ENCODE peak calls at places on chromosomes 1 and 21, in six cellular contexts. V is fibroblast of the aortic adventitia, R is lower leg skin, T is GM06990, M is ascending aorta, G is astrocyte of the spinal cord. I is an unnamed sample.

GRCh38 chr1:164735315-164736052 is 176.5 kb downstream of the PBX1 start:
- DNase-seq in R (no peak), T (no peak), M (no peak), V (peak; percentile 61), G (peak; percentile 67), I (no peak)

GRCh38 chr21:29812947-29813346 is 126.8 kb downstream of the GRIK1 start:
- DNase-seq in M (no peak), G (no peak), R (no peak), T (no peak), V (no peak), I (no peak)

GRCh38 chr1:246187834-246188372 is 319.2 kb downstream of the SMYD3 start:
- DNase-seq in R (no peak), V (no peak), T (no peak), G (no peak), M (no peak), I (no peak)

GRCh38 chr1:234925440-234926251 is 203.0 kb downstream of the TOMM20 start:
- DNase-seq in R (peak; percentile 70), V (peak; percentile 98), M (peak; percentile 81), T (no peak), G (peak; percentile 99), I (no peak)

GRCh38 chr1:119404736-119405135 is 10.2 kb upstream of the HSD3B2 start:
- DNase-seq in M (no peak), R (no peak), G (no peak), T (no peak), V (no peak), I (no peak)

GRCh38 chr1:8746554-8746953 is 70.9 kb downstream of the RERE start:
- DNase-seq in T (no peak), G (no peak), V (peak; percentile 16), R (no peak), M (no peak), I (no peak)

GRCh38 chr1:56576880-56577858 is 2.2 kb downstream of the PLPP3 start:
- DNase-seq in M (no peak), T (no peak), V (peak; percentile 62), G (peak; percentile 64), R (no peak), I (no peak)

GRCh38 chr1:24151175-24151533 is 8.2 kb upstream of the IL22RA1 start:
- DNase-seq in V (no peak), T (no peak), M (no peak), R (peak; percentile 74), G (no peak), I (no peak)

GRCh38 chr1:85933901-85934300 is 222.7 kb downstream of the COL24A1 start:
- DNase-seq in M (no peak), R (no peak), G (no peak), T (no peak), V (peak; percentile 59), I (no peak)

GRCh38 chr1:203508463-203508862 is 14.5 kb downstream of the OPTC start:
- DNase-seq in T (no peak), G (no peak), V (no peak), M (no peak), R (no peak), I (no peak)
- TF ChIP-seq CTCF in T (no peak), G (peak; percentile 6), V (peak; percentile 4), M (no peak), R (no peak), I (no peak)

DNA sequence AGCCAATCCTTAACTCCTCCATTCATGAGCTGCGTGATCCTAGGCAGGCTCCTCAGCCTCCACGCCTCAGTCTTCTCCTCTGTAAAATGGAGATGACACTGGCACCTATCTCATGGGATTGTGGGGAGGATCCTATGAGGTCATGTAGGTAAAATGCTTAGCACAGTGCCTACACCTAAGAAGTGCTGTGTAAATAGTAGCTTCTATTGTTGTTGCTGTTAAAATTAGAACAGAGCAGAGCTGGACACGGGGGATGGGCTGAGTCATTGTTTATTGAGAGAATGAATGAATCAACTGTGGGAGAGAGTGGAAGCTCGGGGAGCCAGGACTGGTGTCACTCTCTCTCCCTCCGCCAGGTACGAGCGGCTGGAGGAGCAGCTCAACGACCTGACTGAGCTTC is 43.0 kb downstream of the TMCC2 start:
- DNase-seq in V (peak; percentile 50), T (no peak), R (no peak), G (no peak), M (no peak), I (no peak)
- TF ChIP-seq CTCF in V (no peak), T (no peak), R (no peak), G (no peak), M (no peak), I (no peak)

DNA sequence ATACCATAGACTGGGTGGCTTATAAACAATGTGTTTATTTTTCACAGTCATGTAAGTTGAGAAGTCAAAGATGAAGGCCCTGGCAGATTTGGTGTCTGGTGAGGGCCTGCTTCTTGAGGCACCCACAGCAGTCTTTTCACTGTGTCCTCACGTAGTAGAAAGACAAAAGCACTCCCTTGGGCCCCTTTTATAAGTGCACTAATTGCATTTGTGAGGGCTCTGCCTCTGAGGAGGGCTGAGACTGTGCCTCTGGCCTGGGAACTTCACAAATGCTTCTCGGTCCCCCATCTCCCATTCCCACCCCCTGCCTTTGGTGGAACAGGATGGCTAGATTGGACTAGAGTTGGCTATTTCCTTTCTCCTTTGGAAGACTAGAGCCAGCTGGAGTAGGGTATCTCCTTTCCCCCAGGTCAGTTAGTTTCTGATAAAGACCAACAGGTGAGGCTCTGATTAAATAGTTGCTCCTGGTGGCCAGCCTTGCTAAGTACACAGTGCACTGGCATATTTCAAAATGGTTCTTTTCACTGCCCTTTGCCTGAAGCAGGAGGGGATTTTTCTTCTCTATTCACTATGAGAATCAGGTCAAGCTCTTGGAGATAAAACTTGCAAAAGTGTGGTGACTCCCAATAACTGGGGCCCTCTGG is 82.9 kb downstream of the PLPPR4 start:
- DNase-seq in M (no peak), G (no peak), T (no peak), R (no peak), V (no peak), I (no peak)
- TF ChIP-seq CTCF in M (no peak), G (no peak), T (no peak), R (no peak), V (no peak), I (no peak)

GRCh38 chr1:244791061-244791460 is 44.4 kb upstream of the COX20 start:
- DNase-seq in T (no peak), R (no peak), V (no peak), M (no peak), G (no peak), I (no peak)
- TF ChIP-seq CTCF in T (no peak), R (no peak), V (no peak), M (no peak), G (no peak), I (no peak)

GRCh38 chr21:39705849-39706248 is 39.1 kb upstream of the IGSF5 start:
- DNase-seq in T (no peak), G (peak; percentile 31), M (no peak), R (no peak), V (peak; percentile 19), I (no peak)
- TF ChIP-seq CTCF in T (no peak), G (peak; percentile 26), M (no peak), R (no peak), V (no peak), I (no peak)

GRCh38 chr1:178055093-178055492 is 38.8 kb upstream of the RASAL2 start:
- DNase-seq in V (peak; percentile 34), G (no peak), T (no peak), R (no peak), M (no peak), I (no peak)
- TF ChIP-seq CTCF in V (peak; percentile 20), G (peak; percentile 12), T (peak; percentile 45), R (no peak), M (peak; percentile 39), I (no peak)

GRCh38 chr1:23019094-23019850 is at the start of gene KDM1A:
- DNase-seq in T (peak; percentile 99), G (peak; percentile 99), R (peak; percentile 99), M (peak; percentile 98), V (peak; percentile 97), I (peak; percentile 88)
- TF ChIP-seq CTCF in T (peak; percentile 37), G (peak; percentile 40), R (no peak), M (peak; percentile 16), V (no peak), I (no peak)

GRCh38 chr1:44605904-44606615 is 68.2 kb downstream of the TMEM53 start:
- DNase-seq in V (no peak), G (no peak), M (no peak), T (no peak), R (no peak), I (no peak)

GRCh38 chr1:44606701-44607281 is 67.5 kb downstream of the TMEM53 start:
- DNase-seq in R (no peak), V (no peak), M (no peak), G (no peak), T (no peak), I (no peak)

GRCh38 chr1:44609412-44609767 is 64.9 kb downstream of the TMEM53 start:
- DNase-seq in M (peak; percentile 68), G (peak; percentile 47), T (no peak), R (no peak), V (peak; percentile 62), I (peak; percentile 68)

GRCh38 chr1:44609768-44610526 is 64.3 kb downstream of the TMEM53 start:
- DNase-seq in V (no peak), G (no peak), R (no peak), T (no peak), M (no peak), I (no peak)

DNA sequence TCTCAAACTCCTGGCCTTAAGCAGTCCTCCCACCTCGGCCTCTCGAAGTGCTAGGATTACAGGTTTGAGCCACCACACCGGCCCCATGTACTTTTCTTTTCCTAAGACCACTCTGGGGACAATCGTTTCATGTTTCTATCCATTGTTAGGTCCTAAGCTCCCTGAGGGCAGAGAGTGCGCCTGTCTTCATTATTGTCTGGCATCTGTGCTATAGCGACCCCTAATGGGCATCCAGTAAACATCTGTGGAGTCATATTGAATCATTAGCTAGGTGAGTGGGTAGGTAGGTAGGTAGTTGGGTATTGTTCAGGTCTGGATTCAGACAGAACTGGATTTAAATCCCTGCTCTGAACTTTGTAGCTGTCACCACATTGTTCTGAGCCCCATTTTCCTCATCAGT is 66.1 kb downstream of the TMEM53 start:
- DNase-seq in T (no peak), V (no peak), G (no peak), R (no peak), M (no peak), I (no peak)
- TF ChIP-seq CTCF in T (peak; percentile 32), V (peak; percentile 23), G (no peak), R (no peak), M (no peak), I (no peak)

I was measured in omental fat pad.